ENCODE peak calls at places on chromosomes 4 and X, in six cellular contexts. J, H, S, P, R and Q are unnamed samples.
A peak's percentile ranks its signal among the peaks of the same experiment; 100 is the strongest.

GRCh38 chr4:136183513-136183912 is 1348.8 kb downstream of the PCDH18 start:
- DNase-seq in J (no peak), H (no peak), S (no peak), P (no peak), R (no peak), Q (no peak)

GRCh38 chr4:26719954-26720552 is 136.2 kb downstream of the TBC1D19 start:
- DNase-seq in J (no peak), H (no peak), S (no peak), P (no peak), R (no peak), Q (no peak)

GRCh38 chrX:150234126-150234525 is 129.0 kb upstream of the MAMLD1 start:
- DNase-seq in J (no peak), H (no peak), S (no peak), P (no peak), R (no peak), Q (no peak)

GRCh38 chrX:107742754-107743191 is 32.8 kb downstream of the TSC22D3 start:
- DNase-seq in J (no peak), H (no peak), S (peak; percentile 60), P (no peak), R (no peak), Q (peak; percentile 12)

GRCh38 chr4:21628916-21629315 is 319.7 kb downstream of the KCNIP4 start:
- DNase-seq in J (no peak), H (no peak), S (no peak), P (no peak), R (no peak), Q (no peak)

GRCh38 chr4:26909369-26909768 is 48.7 kb downstream of the STIM2 start:
- DNase-seq in J (no peak), H (no peak), S (no peak), P (no peak), R (no peak), Q (no peak)

GRCh38 chr4:125780159-125780558 is 465.4 kb downstream of the FAT4 start:
- DNase-seq in J (no peak), H (no peak), S (no peak), P (no peak), R (no peak), Q (no peak)

GRCh38 chr4:118265312-118266144 is 87.3 kb downstream of the PRSS12 start:
- DNase-seq in J (no peak), H (peak; percentile 78), S (peak; percentile 81), P (no peak), R (peak; percentile 43), Q (no peak)

GRCh38 chrX:78327370-78328048 is at the start of gene CYSLTR1:
- DNase-seq in J (no peak), H (no peak), S (no peak), P (no peak), R (no peak), Q (no peak)

GRCh38 chrX:45070116-45071007 is 130.3 kb downstream of the DIPK2B start:
- DNase-seq in J (peak; percentile 25), H (no peak), S (no peak), P (no peak), R (no peak), Q (peak; percentile 4)

GRCh38 chrX:130836447-130836846 is 66.6 kb downstream of the ENOX2 start:
- DNase-seq in J (no peak), H (no peak), S (no peak), P (no peak), R (no peak), Q (no peak)

GRCh38 chr4:147683717-147684700 is at the start of gene PRMT9:
- DNase-seq in J (peak; percentile 73), H (peak; percentile 96), S (peak; percentile 95), P (peak; percentile 76), R (peak; percentile 89), Q (peak; percentile 82)

GRCh38 chr4:148292596-148293175 is 149.5 kb downstream of the NR3C2 start:
- DNase-seq in J (no peak), H (no peak), S (no peak), P (no peak), R (no peak), Q (no peak)

GRCh38 chr4:6112606-6113290 is 87.6 kb downstream of the JAKMIP1 start:
- DNase-seq in J (no peak), H (no peak), S (no peak), P (no peak), R (no peak), Q (no peak)

GRCh38 chr4:49032440-49033161 is 46.5 kb downstream of the CWH43 start:
- DNase-seq in J (no peak), H (no peak), S (no peak), P (no peak), R (no peak), Q (no peak)

GRCh38 chr4:136002316-136002715 is 1530.0 kb downstream of the PCDH18 start:
- DNase-seq in J (no peak), H (no peak), S (no peak), P (no peak), R (no peak), Q (no peak)

GRCh38 chrX:11059923-11060322 is 51.2 kb upstream of the HCCS start:
- DNase-seq in J (no peak), H (no peak), S (no peak), P (no peak), R (no peak), Q (no peak)

GRCh38 chr4:21347142-21347541 is 601.4 kb downstream of the KCNIP4 start:
- DNase-seq in J (no peak), H (no peak), S (no peak), P (no peak), R (no peak), Q (no peak)

GRCh38 chr4:8739820-8740665 is 131.6 kb downstream of the HMX1 start:
- DNase-seq in J (no peak), H (peak; percentile 53), S (no peak), P (no peak), R (no peak), Q (no peak)

GRCh38 chr4:88868510-88868909 is 170.9 kb upstream of the NAP1L5 start:
- DNase-seq in J (no peak), H (no peak), S (no peak), P (no peak), R (no peak), Q (no peak)

GRCh38 chrX:22134681-22135080 is 102.6 kb downstream of the PHEX start:
- DNase-seq in J (peak; percentile 11), H (no peak), S (no peak), P (no peak), R (no peak), Q (no peak)

GRCh38 chr4:77040265-77040664 is 35.5 kb downstream of the CCNI start:
- DNase-seq in J (no peak), H (no peak), S (no peak), P (no peak), R (no peak), Q (no peak)

GRCh38 chr4:187887886-187888285 is 107.7 kb upstream of the ZFP42 start:
- DNase-seq in J (no peak), H (no peak), S (no peak), P (no peak), R (no peak), Q (no peak)

GRCh38 chr4:78078101-78078500 is 21.0 kb downstream of the FRAS1 start:
- DNase-seq in J (no peak), H (no peak), S (no peak), P (no peak), R (no peak), Q (no peak)

GRCh38 chrX:112120737-112121136 is 38.2 kb upstream of the TRPC5 start:
- DNase-seq in J (no peak), H (no peak), S (no peak), P (no peak), R (no peak), Q (no peak)

GRCh38 chr4:8770518-8771257 is 101.0 kb downstream of the HMX1 start:
- DNase-seq in J (no peak), H (peak; percentile 52), S (no peak), P (no peak), R (no peak), Q (no peak)

GRCh38 chrX:9681011-9681410 is 84.6 kb downstream of the GPR143 start:
- DNase-seq in J (no peak), H (no peak), S (no peak), P (no peak), R (no peak), Q (no peak)

GRCh38 chr4:107037188-107037587 is 1.1 kb upstream of the DKK2 start:
- DNase-seq in J (no peak), H (peak; percentile 69), S (peak; percentile 27), P (peak; percentile 44), R (peak; percentile 72), Q (peak; percentile 68)

GRCh38 chr4:7788193-7788592 is 151.5 kb downstream of the AFAP1 start:
- DNase-seq in J (no peak), H (peak; percentile 19), S (no peak), P (no peak), R (no peak), Q (no peak)

GRCh38 chr4:10715696-10716095 is 31.1 kb upstream of the CLNK start:
- DNase-seq in J (no peak), H (no peak), S (no peak), P (no peak), R (no peak), Q (no peak)

DNA sequence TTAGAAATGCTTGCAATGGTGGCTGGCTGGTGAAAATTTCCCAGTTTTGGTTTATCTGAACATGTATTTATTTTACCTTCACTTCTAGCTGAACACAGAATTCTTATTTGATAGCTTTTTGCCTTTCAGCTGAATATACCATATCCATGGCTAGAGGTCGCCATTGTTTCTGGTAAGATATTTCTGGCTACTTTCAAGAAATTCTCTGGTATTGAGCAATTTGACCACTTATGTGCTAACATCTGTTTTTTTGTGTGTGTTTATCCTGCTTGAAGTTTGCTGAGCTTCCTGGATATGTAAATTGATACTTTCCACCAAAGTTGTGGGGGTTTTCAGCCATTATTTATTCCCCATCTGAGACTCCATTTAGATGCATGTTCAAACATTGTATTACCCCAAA is 75.4 kb downstream of the FBXW7 start:
- DNase-seq in J (peak; percentile 54), H (no peak), S (no peak), P (no peak), R (no peak), Q (no peak)
- TF ChIP-seq CTCF in J (peak; percentile 41), H (peak; percentile 30), S (no peak), P (no peak), R (no peak), Q (no peak)

GRCh38 chrX:122512561-122513072 is 671.5 kb upstream of the GRIA3 start:
- DNase-seq in J (no peak), H (no peak), S (no peak), P (no peak), R (no peak), Q (no peak)
- TF ChIP-seq CTCF in J (no peak), H (no peak), S (no peak), P (no peak), R (no peak), Q (no peak)

GRCh38 chrX:51802917-51803688 is 59.9 kb downstream of the GSPT2 start:
- DNase-seq in J (no peak), H (peak; percentile 63), S (peak; percentile 65), P (peak; percentile 22), R (peak; percentile 19), Q (peak; percentile 33)
- TF ChIP-seq CTCF in J (no peak), H (peak; percentile 5), S (no peak), P (peak; percentile 51), R (no peak), Q (no peak)

GRCh38 chr4:94127707-94128328 is 79.8 kb upstream of the SMARCAD1 start:
- DNase-seq in J (no peak), H (no peak), S (no peak), P (no peak), R (no peak), Q (no peak)
- TF ChIP-seq CTCF in J (peak; percentile 45), H (peak; percentile 66), S (peak; percentile 36), P (peak; percentile 70), R (peak; percentile 93), Q (peak; percentile 62)